ENCODE peak calls at places on chromosomes 2 and 18, in nine cellular contexts. I is fibroblast of lung; U is CD4-positive, CD25-positive, alpha-beta regulatory T cell; F is AG04450; C is brain microvascular endothelial cell; T is IMR-90; J is Panc1; O is upper lobe of right lung; E is SK-N-SH. N is an unnamed sample.

GRCh38 chr2:201228912-201229290 is 31.4 kb upstream of the CASP8 start:
- DNase-seq in I (no peak), U (no peak), F (no peak), C (no peak), T (no peak), J (no peak), O (no peak), E (no peak), N (no peak)

GRCh38 chr2:44060990-44061389 is 65.2 kb upstream of the LRPPRC start:
- DNase-seq in I (no peak), U (no peak), F (no peak), C (no peak), T (no peak), J (no peak), O (no peak), E (no peak), N (no peak)

GRCh38 chr2:84901593-84902120 is 3.8 kb upstream of the TMSB10 start:
- DNase-seq in I (peak; percentile 94), U (no peak), F (no peak), C (peak; percentile 75), T (peak; percentile 77), J (no peak), O (no peak), E (no peak), N (no peak)

GRCh38 chr2:166302036-166302435 is 73.7 kb downstream of the SCN9A start:
- DNase-seq in I (no peak), U (no peak), F (no peak), C (no peak), T (no peak), J (no peak), O (no peak), E (no peak), N (no peak)

GRCh38 chr2:39642054-39642742 is 23.5 kb upstream of the TMEM178A start:
- DNase-seq in I (peak; percentile 95), U (no peak), F (peak; percentile 57), C (peak; percentile 84), T (peak; percentile 91), J (peak; percentile 25), O (no peak), E (no peak), N (no peak)

GRCh38 chr2:196959750-196960392 is 33.4 kb upstream of the PGAP1 start:
- DNase-seq in I (no peak), U (no peak), F (no peak), C (no peak), T (no peak), J (no peak), O (no peak), E (no peak), N (no peak)

GRCh38 chr2:88733155-88733902 is 41.9 kb downstream of the RPIA start:
- DNase-seq in I (no peak), U (no peak), F (no peak), C (no peak), T (no peak), J (no peak), O (no peak), E (no peak), N (no peak)

GRCh38 chr2:189285351-189285750 is 105.8 kb upstream of the COL5A2 start:
- DNase-seq in I (peak; percentile 49), U (no peak), F (no peak), C (peak; percentile 34), T (peak; percentile 38), J (no peak), O (no peak), E (no peak), N (no peak)

GRCh38 chr18:77096936-77097886 is 35.4 kb downstream of the MBP start:
- DNase-seq in I (no peak), U (no peak), F (no peak), C (no peak), T (no peak), J (no peak), O (no peak), E (no peak), N (no peak)

GRCh38 chr2:124913873-124914272 is 888.8 kb downstream of the CNTNAP5 start:
- DNase-seq in I (peak; percentile 27), U (no peak), F (no peak), C (no peak), T (no peak), J (no peak), O (no peak), E (no peak), N (no peak)

GRCh38 chr2:149715005-149715592 is 127.5 kb upstream of the MMADHC start:
- DNase-seq in I (peak; percentile 45), U (no peak), F (no peak), C (peak; percentile 38), T (peak; percentile 55), J (peak; percentile 15), O (no peak), E (peak; percentile 14), N (peak; percentile 17)

GRCh38 chr2:78589871-78590270 is 435.6 kb upstream of the REG3G start:
- DNase-seq in I (no peak), U (no peak), F (no peak), C (no peak), T (no peak), J (no peak), O (no peak), E (no peak), N (no peak)

GRCh38 chr2:12488365-12488972 is 228.3 kb upstream of the TRIB2 start:
- DNase-seq in I (no peak), U (no peak), F (no peak), C (no peak), T (no peak), J (no peak), O (no peak), E (no peak), N (peak; percentile 28)

GRCh38 chr2:78261454-78261853 is 739.3 kb upstream of the LRRTM4 start:
- DNase-seq in I (no peak), U (no peak), F (no peak), C (no peak), T (no peak), J (no peak), O (no peak), E (no peak), N (no peak)

GRCh38 chr2:228919808-228920207 is 351.3 kb downstream of the PID1 start:
- DNase-seq in I (no peak), U (no peak), F (no peak), C (no peak), T (no peak), J (no peak), O (no peak), E (no peak), N (no peak)

GRCh38 chr2:239579524-239580198 is 178.8 kb upstream of the HDAC4 start:
- DNase-seq in I (no peak), U (no peak), F (no peak), C (no peak), T (no peak), J (no peak), O (peak; percentile 37), E (no peak), N (no peak)

GRCh38 chr2:72104821-72105588 is 42.7 kb downstream of the CYP26B1 start:
- DNase-seq in I (no peak), U (no peak), F (no peak), C (no peak), T (no peak), J (no peak), O (no peak), E (no peak), N (no peak)

GRCh38 chr18:34001376-34001775 is 223.3 kb downstream of the NOL4 start:
- DNase-seq in I (no peak), U (no peak), F (no peak), C (no peak), T (no peak), J (no peak), O (no peak), E (no peak), N (no peak)

GRCh38 chr2:217792611-217793527 is 209.9 kb downstream of the TNS1 start:
- DNase-seq in I (peak; percentile 28), U (no peak), F (no peak), C (no peak), T (peak; percentile 38), J (no peak), O (no peak), E (peak; percentile 16), N (no peak)

GRCh38 chr2:66445781-66446177 is 10.9 kb downstream of the MEIS1 start:
- DNase-seq in I (no peak), U (no peak), F (no peak), C (no peak), T (no peak), J (no peak), O (no peak), E (no peak), N (no peak)
- H3K4me3 ChIP-seq in I (peak overlapping the region; percentile 81), U (no peak overlapping the region), F (peak overlapping the region; percentile 91), C (peak overlapping the region; percentile 31), T (peak overlapping the region; percentile 39), J (no peak overlapping the region), O (peak overlapping the region; percentile 67), E (no peak overlapping the region), N (no peak overlapping the region)

GRCh38 chr2:216012133-216012829 is 1.1 kb downstream of the MREG start:
- DNase-seq in I (peak; percentile 83), U (no peak), F (no peak), C (no peak), T (no peak), J (no peak), O (no peak), E (peak; percentile 59), N (no peak)
- H3K4me3 ChIP-seq in I (peak overlapping the region; percentile 75), U (peak overlapping the region; percentile 79), F (peak overlapping the region; percentile 68), C (peak overlapping the region; percentile 68), T (peak overlapping the region; percentile 89), J (peak overlapping the region; percentile 77), O (peak overlapping the region; percentile 62), E (peak overlapping the region; percentile 89), N (peak overlapping the region; percentile 71)

GRCh38 chr18:35355140-35355618 is 11.0 kb upstream of the ZNF24 start:
- DNase-seq in I (peak; percentile 78), U (peak; percentile 43), F (peak; percentile 71), C (peak; percentile 84), T (peak; percentile 83), J (peak; percentile 59), O (peak; percentile 67), E (peak; percentile 72), N (peak; percentile 47)
- H3K4me3 ChIP-seq in I (no peak overlapping the region), U (no peak overlapping the region), F (peak overlapping the region; percentile 15), C (peak overlapping the region; percentile 26), T (peak overlapping the region; percentile 6), J (no peak overlapping the region), O (no peak overlapping the region), E (peak overlapping the region; percentile 25), N (no peak overlapping the region)

GRCh38 chr2:23243258-23243657 is 141.7 kb upstream of the KLHL29 start:
- DNase-seq in I (no peak), U (no peak), F (no peak), C (no peak), T (no peak), J (no peak), O (no peak), E (no peak), N (no peak)

GRCh38 chr2:23238011-23238657 is 146.8 kb upstream of the KLHL29 start:
- DNase-seq in I (no peak), U (no peak), F (no peak), C (no peak), T (no peak), J (no peak), O (no peak), E (no peak), N (no peak)

GRCh38 chr2:23241611-23242245 is 143.3 kb upstream of the KLHL29 start:
- DNase-seq in I (no peak), U (no peak), F (no peak), C (no peak), T (no peak), J (no peak), O (no peak), E (no peak), N (no peak)

GRCh38 chr2:23239374-23239773 is 145.6 kb upstream of the KLHL29 start:
- DNase-seq in I (no peak), U (no peak), F (no peak), C (no peak), T (no peak), J (no peak), O (no peak), E (no peak), N (no peak)

GRCh38 chr2:23241106-23241505 is 143.9 kb upstream of the KLHL29 start:
- DNase-seq in I (no peak), U (no peak), F (no peak), C (no peak), T (no peak), J (no peak), O (no peak), E (no peak), N (no peak)
- H3K4me3 ChIP-seq in I (no peak overlapping the region), U (no peak overlapping the region), F (no peak overlapping the region), C (no peak overlapping the region), T (no peak overlapping the region), J (no peak overlapping the region), O (no peak overlapping the region), E (no peak overlapping the region), N (no peak overlapping the region)

N was measured in DND-41.